ENCODE peak calls at places on chromosomes 13 and 19, in nine cellular contexts. J is KG1; V is activated CD4-positive, alpha-beta T cell treated with anti-CD3 and anti-CD28 coated beads for 24 hours; P is stimulated activated CD8-positive, alpha-beta memory T cell treated with anti-CD3 and anti-CD28 coated beads, Interleukin-15, amount 100 ng/mL, for 4 hours; I is stomach; M is stimulated activated CD4-positive, alpha-beta T cell treated with anti-CD3 and anti-CD28 coated beads, Interleukin-4, amount 100 ng/mL, for 24 hours; F is spleen; R is activated T-cell treated with anti-CD3 and anti-CD28 coated beads for 48 hours; L is esophagus squamous epithelium. Z is an unnamed sample.

GRCh38 chr13:113952151-113952982 is 21.5 kb downstream of the C13orf46 start:
- DNase-seq in J (no peak), V (no peak), P (no peak), I (no peak), M (no peak), F (peak), R (no peak), L (no peak), Z (no peak)

GRCh38 chr19:15812059-15812722 is 3.3 kb downstream of the OR10H1 start:
- DNase-seq in J (no peak), V (no peak), P (no peak), I (peak), M (peak), F (no peak), R (no peak), L (no peak), Z (no peak)

GRCh38 chr19:48659768-48660167 is 13.0 kb downstream of the NTN5 start:
- DNase-seq in J (no peak), V (no peak), P (no peak), I (no peak), M (no peak), F (no peak), R (no peak), L (no peak), Z (peak)

GRCh38 chr13:110398564-110399507 is 91.8 kb downstream of the COL4A2 start:
- DNase-seq in J (no peak), V (no peak), P (no peak), I (no peak), M (no peak), F (no peak), R (no peak), L (no peak), Z (no peak)

GRCh38 chr13:90545070-90545840 is 802.2 kb upstream of the MIR17HG start:
- DNase-seq in J (no peak), V (no peak), P (no peak), I (no peak), M (no peak), F (no peak), R (no peak), L (no peak), Z (no peak)

GRCh38 chr19:44625531-44626066 is 12.2 kb downstream of the IGSF23 start:
- DNase-seq in J (no peak), V (no peak), P (no peak), I (no peak), M (no peak), F (no peak), R (no peak), L (no peak), Z (no peak)

GRCh38 chr19:30029721-30030510 is 87.9 kb downstream of the URI1 start:
- DNase-seq in J (no peak), V (no peak), P (no peak), I (no peak), M (no peak), F (no peak), R (no peak), L (no peak), Z (no peak)

GRCh38 chr19:2561895-2562294 is 86.0 kb downstream of the GADD45B start:
- DNase-seq in J (peak), V (peak), P (peak), I (no peak), M (peak), F (peak), R (peak), L (no peak), Z (no peak)

GRCh38 chr13:22744688-22745452 is 435.9 kb upstream of the SGCG start:
- DNase-seq in J (no peak), V (no peak), P (no peak), I (no peak), M (no peak), F (no peak), R (no peak), L (no peak), Z (no peak)

GRCh38 chr13:86425127-86425526 is 625.9 kb upstream of the SLITRK6 start:
- DNase-seq in J (no peak), V (no peak), P (no peak), I (no peak), M (no peak), F (no peak), R (no peak), L (no peak), Z (no peak)

GRCh38 chr13:48132961-48133360 is 38.1 kb upstream of the MED4 start:
- DNase-seq in J (no peak), V (no peak), P (no peak), I (no peak), M (no peak), F (no peak), R (no peak), L (no peak), Z (no peak)

GRCh38 chr13:100490692-100491091 is 97.9 kb downstream of the GGACT start:
- DNase-seq in J (no peak), V (no peak), P (no peak), I (no peak), M (no peak), F (no peak), R (no peak), L (no peak), Z (no peak)

GRCh38 chr13:21556051-21556450 is 47.9 kb downstream of the MICU2 start:
- DNase-seq in J (no peak), V (no peak), P (no peak), I (no peak), M (no peak), F (no peak), R (no peak), L (no peak), Z (peak)

GRCh38 chr13:78881054-78881453 is 222.1 kb upstream of the OBI1 start:
- DNase-seq in J (no peak), V (no peak), P (no peak), I (no peak), M (no peak), F (no peak), R (no peak), L (no peak), Z (no peak)

GRCh38 chr19:37925212-37925611 is 18.2 kb downstream of the SIPA1L3 start:
- DNase-seq in J (no peak), V (no peak), P (no peak), I (no peak), M (no peak), F (no peak), R (no peak), L (no peak), Z (no peak)

GRCh38 chr19:35151273-35152065 is 3.1 kb upstream of the FXYD5 start:
- DNase-seq in J (no peak), V (no peak), P (no peak), I (no peak), M (no peak), F (no peak), R (no peak), L (no peak), Z (no peak)